ENCODE peak calls at places on chromosomes 3 and 15, in six cellular contexts. O is GM06990, M is SK-N-SH, K is tibial artery, T is WERI-Rb-1, X is H1. V is an unnamed sample. For H3K36me3 and H3K27me3, the result is how much of the 10 kb centered on the place peaks cover.

GRCh38 chr3:126039870-126040269 is 44.1 kb downstream of the SLC41A3 start:
- DNase-seq in O (no peak), M (no peak), K (no peak), T (no peak), X (no peak), V (no peak)

GRCh38 chr3:7285502-7285901 is 424.6 kb downstream of the GRM7 start:
- DNase-seq in O (no peak), M (no peak), K (no peak), T (peak), X (no peak), V (no peak)

GRCh38 chr15:90126457-90127435 is 24.5 kb upstream of the IDH2 start:
- DNase-seq in O (no peak), M (no peak), K (no peak), T (peak), X (peak), V (no peak)

GRCh38 chr15:85972805-85973540 is 106.7 kb upstream of the AGBL1 start:
- DNase-seq in O (no peak), M (no peak), K (no peak), T (no peak), X (no peak), V (no peak)

GRCh38 chr3:187743195-187744141 is 1.8 kb downstream of the BCL6 start:
- DNase-seq in O (no peak), M (no peak), K (peak), T (peak), X (peak), V (no peak)

GRCh38 chr15:57462391-57462790 is 86.1 kb downstream of the CGNL1 start:
- DNase-seq in O (no peak), M (no peak), K (no peak), T (no peak), X (no peak), V (no peak)

GRCh38 chr3:48963591-48963990 is 26.4 kb upstream of the P4HTM start:
- DNase-seq in O (no peak), M (no peak), K (no peak), T (no peak), X (no peak), V (no peak)

GRCh38 chr3:187967097-187967496 is 186.9 kb upstream of the LPP start:
- DNase-seq in O (no peak), M (no peak), K (no peak), T (no peak), X (no peak), V (no peak)

GRCh38 chr15:57460208-57460816 is 84.0 kb downstream of the CGNL1 start:
- DNase-seq in O (no peak), M (no peak), K (no peak), T (no peak), X (no peak), V (no peak)

GRCh38 chr3:151228291-151229125 is 25.5 kb upstream of the GPR171 start:
- DNase-seq in O (no peak), M (no peak), K (no peak), T (no peak), X (no peak), V (no peak)

GRCh38 chr3:125141596-125142417 is 70.7 kb downstream of the SLC12A8 start:
- DNase-seq in O (peak), M (peak), K (peak), T (no peak), X (peak), V (no peak)

GRCh38 chr3:54853573-54854404 is 74.1 kb downstream of the LRTM1 start:
- DNase-seq in O (peak), M (peak), K (peak), T (peak), X (peak), V (no peak)

GRCh38 chr3:31345581-31345980 is 187.1 kb upstream of the STT3B start:
- DNase-seq in O (no peak), M (no peak), K (no peak), T (no peak), X (no peak), V (no peak)

GRCh38 chr3:147411235-147411607 is 2.1 kb downstream of the ZIC1 start:
- DNase-seq in O (no peak), M (no peak), K (no peak), T (no peak), X (no peak), V (no peak)

GRCh38 chr15:93143186-93143585 is 54.2 kb upstream of the RGMA start:
- DNase-seq in O (no peak), M (no peak), K (no peak), T (no peak), X (no peak), V (no peak)

GRCh38 chr3:31688847-31689246 is 156.1 kb downstream of the STT3B start:
- DNase-seq in O (no peak), M (no peak), K (no peak), T (no peak), X (no peak), V (no peak)

GRCh38 chr15:83436513-83437158 is 10.5 kb upstream of the SH3GL3 start:
- DNase-seq in O (no peak), M (peak), K (no peak), T (peak), X (peak), V (no peak)

GRCh38 chr3:126865736-126866135 is 117.2 kb upstream of the PLXNA1 start:
- DNase-seq in O (no peak), M (no peak), K (no peak), T (no peak), X (peak), V (no peak)

GRCh38 chr3:185824467-185825378 is at the start of gene IGF2BP2:
- DNase-seq in O (peak), M (peak), K (peak), T (peak), X (peak), V (no peak)

GRCh38 chr3:188309437-188310269 is 155.7 kb downstream of the LPP start:
- DNase-seq in O (peak), M (no peak), K (no peak), T (no peak), X (no peak), V (no peak)

GRCh38 chr3:12879191-12879815 is 37.9 kb upstream of the RPL32 start:
- DNase-seq in O (no peak), M (no peak), K (no peak), T (no peak), X (no peak), V (no peak)

GRCh38 chr15:50906954-50907865 is 1.3 kb upstream of the AP4E1 start:
- DNase-seq in O (peak), M (peak), K (no peak), T (no peak), X (no peak), V (no peak)

GRCh38 chr3:46271910-46272309 is 29.6 kb downstream of the CCR3 start:
- DNase-seq in O (no peak), M (no peak), K (no peak), T (no peak), X (no peak), V (no peak)

GRCh38 chr3:168248383-168249047 is 152.8 kb upstream of the GOLIM4 start:
- DNase-seq in O (peak), M (peak), K (no peak), T (peak), X (peak), V (no peak)

GRCh38 chr3:186523022-186523421 is 21.2 kb downstream of the CRYGS start:
- DNase-seq in O (no peak), M (no peak), K (no peak), T (no peak), X (peak), V (no peak)

GRCh38 chr3:139289866-139290524 is 53.8 kb upstream of the MRPS22 start:
- DNase-seq in O (no peak), M (peak), K (no peak), T (no peak), X (no peak), V (no peak)

GRCh38 chr15:41513282-41514227 is at the start of gene LTK:
- DNase-seq in O (peak), M (peak), K (no peak), T (peak), X (peak), V (no peak)

GRCh38 chr3:17065881-17066280 is 181.1 kb downstream of the PLCL2 start:
- DNase-seq in O (no peak), M (no peak), K (no peak), T (no peak), X (no peak), V (no peak)

GRCh38 chr3:100804631-100805030 is 95.3 kb downstream of the TFG start:
- DNase-seq in O (no peak), M (no peak), K (no peak), T (no peak), X (no peak), V (no peak)

GRCh38 chr15:89806565-89807550 is 7.8 kb downstream of the ANPEP start:
- DNase-seq in O (no peak), M (no peak), K (no peak), T (no peak), X (no peak), V (no peak)

GRCh38 chr3:119148493-119149180 is 2.7 kb downstream of the TEX55 start:
- DNase-seq in O (no peak), M (no peak), K (no peak), T (no peak), X (no peak), V (no peak)

GRCh38 chr3:128549283-128550112 is 56.5 kb upstream of the GATA2 start:
- DNase-seq in O (no peak), M (peak), K (peak), T (no peak), X (no peak), V (peak)

GRCh38 chr15:29364429-29365078 is 94.9 kb upstream of the NSMCE3 start:
- DNase-seq in O (no peak), M (no peak), K (no peak), T (no peak), X (no peak), V (peak)

GRCh38 chr15:57720861-57721260 is 14.3 kb downstream of the POLR2M start:
- DNase-seq in O (no peak), M (no peak), K (no peak), T (no peak), X (no peak), V (no peak)

GRCh38 chr3:32435911-32436815 is 44.5 kb downstream of the CMTM7 start:
- DNase-seq in O (no peak), M (no peak), K (no peak), T (no peak), X (peak), V (no peak)

GRCh38 chr3:190094201-190094718 is 26.4 kb downstream of the P3H2 start:
- DNase-seq in O (no peak), M (no peak), K (no peak), T (no peak), X (no peak), V (no peak)

GRCh38 chr3:190099099-190099498 is 21.6 kb downstream of the P3H2 start:
- DNase-seq in O (no peak), M (peak), K (no peak), T (no peak), X (no peak), V (no peak)

GRCh38 chr3:190097617-190098016 is 23.1 kb downstream of the P3H2 start:
- DNase-seq in O (no peak), M (no peak), K (no peak), T (peak), X (no peak), V (no peak)

GRCh38 chr3:190097025-190097424 is 23.7 kb downstream of the P3H2 start:
- DNase-seq in O (peak), M (no peak), K (no peak), T (no peak), X (no peak), V (no peak)

GRCh38 chr3:190096345-190096744 is 24.4 kb downstream of the P3H2 start:
- DNase-seq in O (peak), M (no peak), K (no peak), T (no peak), X (no peak), V (no peak)
- H3K36me3 ChIP-seq in O (under half), M (under half), K (under half), T (under half), X (under half), V (under half)

GRCh38 chr3:1269808-1270207 is 177.0 kb downstream of the CNTN6 start:
- DNase-seq in O (no peak), M (no peak), K (no peak), T (no peak), X (no peak), V (no peak)

GRCh38 chr3:1272541-1273265 is 179.9 kb downstream of the CNTN6 start:
- DNase-seq in O (no peak), M (no peak), K (no peak), T (no peak), X (no peak), V (no peak)

GRCh38 chr3:1275495-1275894 is 182.7 kb downstream of the CNTN6 start:
- DNase-seq in O (no peak), M (no peak), K (no peak), T (peak), X (no peak), V (no peak)
- TF ChIP-seq CTCF in O (peak), M (peak), K (no peak), T (peak), X (peak), V (no peak)

GRCh38 chr3:47650294-47650693 is 71.6 kb upstream of the CSPG5 start:
- DNase-seq in O (no peak), M (no peak), K (no peak), T (no peak), X (no peak), V (no peak)

GRCh38 chr3:47643092-47643491 is 64.4 kb upstream of the CSPG5 start:
- DNase-seq in O (no peak), M (no peak), K (no peak), T (no peak), X (no peak), V (no peak)

GRCh38 chr3:47647550-47647949 is 68.9 kb upstream of the CSPG5 start:
- DNase-seq in O (no peak), M (no peak), K (no peak), T (no peak), X (no peak), V (no peak)

GRCh38 chr3:47645551-47645950 is 66.9 kb upstream of the CSPG5 start:
- DNase-seq in O (no peak), M (no peak), K (no peak), T (no peak), X (no peak), V (no peak)

DNA sequence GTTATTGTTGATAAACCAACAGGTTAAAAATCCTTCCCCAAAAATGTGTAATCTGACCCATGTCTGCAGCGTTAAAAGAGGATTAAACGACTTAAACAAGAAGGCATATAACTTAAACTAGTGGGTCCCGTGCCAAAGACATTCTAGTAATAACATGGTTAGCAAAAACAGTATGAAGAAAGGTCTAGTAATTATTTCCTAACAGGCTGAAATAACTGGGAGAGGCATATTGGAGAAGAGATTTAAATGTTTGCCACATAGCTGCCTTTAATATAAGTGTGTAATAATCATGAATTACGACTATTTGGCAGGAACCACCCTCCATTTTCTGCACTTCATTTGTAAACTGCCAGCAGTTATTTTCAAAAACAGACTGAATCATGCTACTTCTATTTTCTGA is 67.7 kb upstream of the CSPG5 start:
- DNase-seq in O (no peak), M (no peak), K (no peak), T (no peak), X (no peak), V (peak)
- H3K27me3 ChIP-seq in O (under half), M (under half), K (under half), T (under half), X (under half), V (under half)

DNA sequence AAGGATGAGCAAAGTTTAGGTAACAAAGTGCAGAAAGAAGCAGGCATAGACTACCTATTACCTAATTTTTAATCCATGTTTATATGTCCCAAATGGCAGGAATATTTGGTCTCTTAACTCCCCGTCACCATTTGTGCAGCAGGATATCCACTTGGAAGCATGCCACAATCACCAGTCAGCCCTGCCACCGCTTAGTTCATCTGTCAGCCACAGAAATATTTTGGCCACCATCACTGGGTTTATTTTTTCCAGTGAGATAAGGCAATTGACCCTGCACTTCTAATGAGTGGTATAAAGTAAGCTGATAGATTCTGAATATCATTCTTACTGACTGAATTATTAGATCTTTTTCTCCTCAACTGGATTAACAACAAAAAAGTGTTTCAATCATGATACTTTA is 152.9 kb upstream of the SOX2 start:
- DNase-seq in O (no peak), M (no peak), K (no peak), T (no peak), X (no peak), V (no peak)
- H3K36me3 ChIP-seq in O (under half), M (under half), K (under half), T (under half), X (under half), V (under half)

GRCh38 chr3:157159037-157159761 is 748 bp downstream of the CCNL1 start:
- DNase-seq in O (peak), M (peak), K (peak), T (peak), X (peak), V (no peak)
- TF ChIP-seq CTCF in O (peak), M (peak), K (no peak), T (peak), X (no peak), V (peak)

DNA sequence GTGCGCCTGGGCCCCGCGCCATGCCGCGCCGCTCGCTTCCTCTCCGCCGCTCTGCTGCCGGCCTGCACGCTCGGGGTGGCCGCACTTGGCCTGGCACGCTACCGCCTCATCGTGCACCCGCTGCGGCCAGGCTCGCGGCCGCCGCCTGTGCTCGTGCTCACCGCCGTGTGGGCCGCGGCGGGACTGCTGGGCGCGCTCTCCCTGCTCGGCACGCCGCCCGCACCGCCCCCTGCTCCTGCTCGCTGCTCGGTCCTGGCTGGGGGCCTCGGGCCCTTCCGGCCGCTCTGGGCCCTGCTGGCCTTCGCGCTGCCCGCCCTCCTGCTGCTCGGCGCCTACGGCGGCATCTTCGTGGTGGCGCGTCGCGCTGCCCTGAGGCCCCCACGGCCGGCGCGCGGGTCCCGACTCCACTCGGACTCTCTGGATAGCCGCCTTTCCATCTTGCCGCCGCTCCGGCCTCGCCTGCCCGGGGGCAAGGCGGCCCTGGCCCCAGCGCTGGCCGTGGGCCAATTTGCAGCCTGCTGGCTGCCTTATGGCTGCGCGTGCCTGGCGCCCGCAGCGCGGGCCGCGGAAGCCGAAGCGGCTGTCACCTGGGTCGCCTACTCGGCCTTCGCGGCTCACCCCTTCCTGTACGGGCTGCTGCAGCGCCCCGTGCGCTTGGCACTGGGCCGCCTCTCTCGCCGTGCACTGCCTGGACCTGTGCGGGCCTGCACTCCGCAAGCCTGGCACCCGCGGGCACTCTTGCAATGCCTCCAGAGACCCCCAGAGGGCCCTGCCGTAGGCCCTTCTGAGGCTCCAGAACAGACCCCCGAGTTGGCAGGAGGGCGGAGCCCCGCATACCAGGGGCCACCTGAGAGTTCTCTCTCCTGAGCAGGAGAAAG is 951 bp downstream of the GPR62 start:
- DNase-seq in O (no peak), M (peak), K (no peak), T (no peak), X (peak), V (no peak)
- H3K27me3 ChIP-seq in O (under half), M (under half), K (under half), T (under half), X (under half), V (under half)

DNA sequence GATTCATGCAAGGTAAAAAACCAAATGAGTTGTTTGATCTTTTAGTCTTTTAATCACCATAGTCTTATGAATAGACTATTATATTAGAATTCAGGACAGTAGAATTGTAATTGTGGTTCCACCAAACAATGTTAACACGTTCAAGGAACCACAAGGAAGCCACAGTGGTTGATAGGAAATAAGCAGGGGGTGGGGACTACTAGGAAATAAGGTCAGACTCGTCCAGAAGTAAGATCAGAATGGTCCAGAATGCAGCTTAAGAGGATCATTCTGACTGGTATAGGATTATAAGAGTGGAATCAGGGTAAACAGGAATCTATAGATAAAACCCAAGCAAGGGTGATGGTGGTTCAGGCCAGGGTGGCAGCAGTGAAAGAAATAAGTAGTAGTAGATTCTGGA is 7.5 kb downstream of the MYNN start:
- DNase-seq in O (no peak), M (no peak), K (no peak), T (no peak), X (no peak), V (no peak)
- H3K36me3 ChIP-seq in O (under half), M (half or more), K (half or more), T (half or more), X (half or more), V (under half)

GRCh38 chr3:192237992-192238608 is 489.2 kb downstream of the FGF12 start:
- DNase-seq in O (no peak), M (peak), K (no peak), T (peak), X (peak), V (no peak)
- TF ChIP-seq CTCF in O (peak), M (peak), K (no peak), T (peak), X (peak), V (no peak)

V was measured in BJ.